ENCODE peak calls at places on chromosomes 3 and 15, in ten cellular contexts. One of them, this sample, is unnamed.

GRCh38 chr3:106945435-106945834 is 431.8 kb upstream of the CCDC54 start:
- DNase-seq in heart left ventricle: no peak
- DNase-seq in adrenal gland: no peak
- DNase-seq in right lobe of liver: no peak
- DNase-seq in uterus: no peak
- DNase-seq in breast epithelium: no peak
- DNase-seq in HCT116: no peak
- DNase-seq in esophagus muscularis mucosa: no peak
- DNase-seq in IMR-90: peak; percentile 20
- DNase-seq in ovary: no peak
- DNase-seq in this sample: no peak

GRCh38 chr3:141271279-141272033 is 39.8 kb downstream of the PXYLP1 start:
- DNase-seq in heart left ventricle: no peak
- DNase-seq in adrenal gland: no peak
- DNase-seq in right lobe of liver: no peak
- DNase-seq in uterus: no peak
- DNase-seq in breast epithelium: no peak
- DNase-seq in HCT116: no peak
- DNase-seq in esophagus muscularis mucosa: no peak
- DNase-seq in IMR-90: no peak
- DNase-seq in ovary: no peak
- DNase-seq in this sample: no peak

GRCh38 chr15:80945605-80946004 is 44.0 kb downstream of the MESD start:
- DNase-seq in heart left ventricle: no peak
- DNase-seq in adrenal gland: no peak
- DNase-seq in right lobe of liver: no peak
- DNase-seq in uterus: peak; percentile 4
- DNase-seq in breast epithelium: no peak
- DNase-seq in HCT116: no peak
- DNase-seq in esophagus muscularis mucosa: no peak
- DNase-seq in IMR-90: no peak
- DNase-seq in ovary: no peak
- DNase-seq in this sample: no peak

GRCh38 chr15:60798821-60799220 is 319.9 kb upstream of the ICE2 start:
- DNase-seq in heart left ventricle: no peak
- DNase-seq in adrenal gland: peak; percentile 82
- DNase-seq in right lobe of liver: no peak
- DNase-seq in uterus: no peak
- DNase-seq in breast epithelium: no peak
- DNase-seq in HCT116: no peak
- DNase-seq in esophagus muscularis mucosa: no peak
- DNase-seq in IMR-90: peak; percentile 79
- DNase-seq in ovary: no peak
- DNase-seq in this sample: no peak

GRCh38 chr15:79208179-79208578 is 74.3 kb upstream of the ANKRD34C start:
- DNase-seq in heart left ventricle: no peak
- DNase-seq in adrenal gland: no peak
- DNase-seq in right lobe of liver: no peak
- DNase-seq in uterus: no peak
- DNase-seq in breast epithelium: no peak
- DNase-seq in HCT116: no peak
- DNase-seq in esophagus muscularis mucosa: no peak
- DNase-seq in IMR-90: no peak
- DNase-seq in ovary: no peak
- DNase-seq in this sample: no peak

GRCh38 chr15:94421711-94422110 is 190.3 kb downstream of the MCTP2 start:
- DNase-seq in heart left ventricle: no peak
- DNase-seq in adrenal gland: no peak
- DNase-seq in right lobe of liver: no peak
- DNase-seq in uterus: no peak
- DNase-seq in breast epithelium: no peak
- DNase-seq in HCT116: no peak
- DNase-seq in esophagus muscularis mucosa: no peak
- DNase-seq in IMR-90: no peak
- DNase-seq in ovary: no peak
- DNase-seq in this sample: no peak

GRCh38 chr3:152257246-152258074 is 11.3 kb upstream of the MBNL1 start:
- DNase-seq in heart left ventricle: no peak
- DNase-seq in adrenal gland: no peak
- DNase-seq in right lobe of liver: no peak
- DNase-seq in uterus: no peak
- DNase-seq in breast epithelium: no peak
- DNase-seq in HCT116: no peak
- DNase-seq in esophagus muscularis mucosa: no peak
- DNase-seq in IMR-90: peak; percentile 49
- DNase-seq in ovary: no peak
- DNase-seq in this sample: no peak

GRCh38 chr15:52281085-52282035 is 14.2 kb downstream of the MYO5C start:
- DNase-seq in heart left ventricle: no peak
- DNase-seq in adrenal gland: no peak
- DNase-seq in right lobe of liver: peak; percentile 85
- DNase-seq in uterus: no peak
- DNase-seq in breast epithelium: no peak
- DNase-seq in HCT116: no peak
- DNase-seq in esophagus muscularis mucosa: no peak
- DNase-seq in IMR-90: no peak
- DNase-seq in ovary: no peak
- DNase-seq in this sample: peak; percentile 86

GRCh38 chr3:133611534-133611933 is 38.0 kb downstream of the CDV3 start:
- DNase-seq in heart left ventricle: no peak
- DNase-seq in adrenal gland: no peak
- DNase-seq in right lobe of liver: no peak
- DNase-seq in uterus: no peak
- DNase-seq in breast epithelium: no peak
- DNase-seq in HCT116: no peak
- DNase-seq in esophagus muscularis mucosa: no peak
- DNase-seq in IMR-90: no peak
- DNase-seq in ovary: no peak
- DNase-seq in this sample: no peak

GRCh38 chr15:50181206-50181982 is 602 bp upstream of the SLC27A2 start:
- DNase-seq in heart left ventricle: no peak
- DNase-seq in adrenal gland: no peak
- DNase-seq in right lobe of liver: peak; percentile 71
- DNase-seq in uterus: no peak
- DNase-seq in breast epithelium: no peak
- DNase-seq in HCT116: no peak
- DNase-seq in esophagus muscularis mucosa: no peak
- DNase-seq in IMR-90: no peak
- DNase-seq in ovary: no peak
- DNase-seq in this sample: peak; percentile 13

GRCh38 chr15:60797444-60798040 is 318.6 kb upstream of the ICE2 start:
- DNase-seq in heart left ventricle: no peak
- DNase-seq in adrenal gland: peak; percentile 33
- DNase-seq in right lobe of liver: no peak
- DNase-seq in uterus: no peak
- DNase-seq in breast epithelium: no peak
- DNase-seq in HCT116: no peak
- DNase-seq in esophagus muscularis mucosa: no peak
- DNase-seq in IMR-90: no peak
- DNase-seq in ovary: no peak
- DNase-seq in this sample: peak; percentile 30

GRCh38 chr15:51714162-51714561 is 23.3 kb downstream of the LYSMD2 start:
- DNase-seq in heart left ventricle: no peak
- DNase-seq in adrenal gland: no peak
- DNase-seq in right lobe of liver: no peak
- DNase-seq in uterus: no peak
- DNase-seq in breast epithelium: no peak
- DNase-seq in HCT116: no peak
- DNase-seq in esophagus muscularis mucosa: no peak
- DNase-seq in IMR-90: no peak
- DNase-seq in ovary: no peak
- DNase-seq in this sample: no peak

GRCh38 chr3:16290007-16290826 is 25.2 kb downstream of the OXNAD1 start:
- DNase-seq in heart left ventricle: peak; percentile 51
- DNase-seq in adrenal gland: peak; percentile 53
- DNase-seq in right lobe of liver: no peak
- DNase-seq in uterus: peak; percentile 45
- DNase-seq in breast epithelium: no peak
- DNase-seq in HCT116: peak; percentile 24
- DNase-seq in esophagus muscularis mucosa: no peak
- DNase-seq in IMR-90: peak; percentile 67
- DNase-seq in ovary: peak; percentile 50
- DNase-seq in this sample: peak; percentile 54

GRCh38 chr3:9698293-9698692 is 5.3 kb upstream of the CPNE9 start:
- DNase-seq in heart left ventricle: no peak
- DNase-seq in adrenal gland: no peak
- DNase-seq in right lobe of liver: no peak
- DNase-seq in uterus: no peak
- DNase-seq in breast epithelium: no peak
- DNase-seq in HCT116: no peak
- DNase-seq in esophagus muscularis mucosa: no peak
- DNase-seq in IMR-90: no peak
- DNase-seq in ovary: no peak
- DNase-seq in this sample: no peak
- TF ChIP-seq POLR2A in heart left ventricle: no peak
- TF ChIP-seq POLR2A in adrenal gland: no peak
- TF ChIP-seq POLR2A in right lobe of liver: no peak
- TF ChIP-seq POLR2A in uterus: no peak
- TF ChIP-seq POLR2A in breast epithelium: no peak
- TF ChIP-seq POLR2A in HCT116: no peak
- TF ChIP-seq POLR2A in esophagus muscularis mucosa: no peak
- TF ChIP-seq POLR2A in IMR-90: no peak
- TF ChIP-seq POLR2A in ovary: no peak
- TF ChIP-seq POLR2A in this sample: no peak

DNA sequence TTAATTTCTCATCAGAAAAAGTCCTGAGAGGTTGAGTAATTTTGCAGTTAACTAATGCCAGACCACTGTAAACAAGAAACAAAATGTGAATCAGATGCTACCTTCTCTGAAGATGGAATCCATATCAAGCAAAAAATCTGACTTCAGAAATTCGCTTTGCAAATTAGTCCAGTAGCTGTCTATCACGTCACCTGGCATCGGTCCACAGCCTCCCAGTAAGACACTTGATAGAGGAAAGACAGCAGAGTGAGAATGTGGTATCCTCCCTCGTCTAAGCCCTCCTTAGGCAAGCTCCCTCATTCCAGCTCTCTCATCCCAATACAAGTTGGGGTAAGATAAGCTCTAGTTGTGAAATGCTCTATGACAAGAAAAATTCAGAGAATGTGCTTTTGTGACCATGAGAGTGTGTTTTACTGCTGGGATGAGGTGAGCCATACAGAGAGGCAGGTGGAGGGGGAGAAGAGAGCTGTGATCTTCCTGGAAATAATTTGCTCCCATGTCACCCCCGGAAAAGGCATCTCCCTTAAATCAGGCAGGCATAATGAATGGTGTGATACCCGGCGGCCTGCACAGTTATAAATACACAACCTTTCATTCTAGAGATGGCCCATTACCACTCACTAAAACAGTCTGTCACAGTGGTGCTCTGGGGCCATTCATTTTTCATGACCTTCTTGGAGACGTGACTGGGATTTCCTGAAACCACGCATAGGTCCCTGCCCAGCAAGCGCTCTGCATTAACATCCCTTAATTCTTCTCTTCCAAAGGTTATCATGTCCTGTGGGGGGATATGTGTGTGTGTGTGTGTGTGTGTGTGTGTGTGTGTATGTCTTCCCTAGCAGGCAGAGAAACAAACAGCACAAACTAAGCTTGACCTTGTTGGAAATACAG is 602.0 kb upstream of the KCNMB2 start:
- DNase-seq in heart left ventricle: no peak
- DNase-seq in adrenal gland: peak; percentile 30
- DNase-seq in right lobe of liver: no peak
- DNase-seq in uterus: no peak
- DNase-seq in breast epithelium: no peak
- DNase-seq in HCT116: no peak
- DNase-seq in esophagus muscularis mucosa: no peak
- DNase-seq in IMR-90: peak; percentile 60
- DNase-seq in ovary: no peak
- DNase-seq in this sample: no peak
- H3K27ac ChIP-seq in heart left ventricle: no peak overlapping the region
- H3K27ac ChIP-seq in adrenal gland: no peak overlapping the region
- H3K27ac ChIP-seq in right lobe of liver: no peak overlapping the region
- H3K27ac ChIP-seq in uterus: no peak overlapping the region
- H3K27ac ChIP-seq in breast epithelium: peak overlapping the region; percentile 10
- H3K27ac ChIP-seq in HCT116: no peak overlapping the region
- H3K27ac ChIP-seq in esophagus muscularis mucosa: no peak overlapping the region
- H3K27ac ChIP-seq in IMR-90: peak overlapping the region; percentile 48
- H3K27ac ChIP-seq in ovary: no peak overlapping the region
- H3K27ac ChIP-seq in this sample: no peak overlapping the region

DNA sequence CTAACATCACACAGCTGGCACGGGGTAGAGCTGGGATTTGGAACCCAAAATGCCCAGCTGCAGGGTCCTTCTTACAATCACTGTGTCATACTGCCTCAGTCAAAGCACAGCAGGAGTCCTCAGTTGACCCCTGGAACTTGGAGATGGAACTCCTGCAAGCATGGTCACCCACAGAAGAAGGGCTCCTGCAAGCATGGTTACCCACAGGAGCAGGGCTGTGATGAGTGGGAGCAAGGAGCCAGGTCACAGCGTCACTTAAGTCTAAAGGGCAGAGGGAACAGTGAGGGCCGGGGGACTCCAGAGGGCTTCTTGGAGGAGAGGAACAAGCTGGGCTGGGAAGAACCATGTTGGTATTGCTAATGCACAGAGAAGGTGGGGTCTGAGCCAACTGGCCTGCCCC is 24.9 kb downstream of the CCDC33 start:
- DNase-seq in heart left ventricle: no peak
- DNase-seq in adrenal gland: no peak
- DNase-seq in right lobe of liver: no peak
- DNase-seq in uterus: no peak
- DNase-seq in breast epithelium: no peak
- DNase-seq in HCT116: no peak
- DNase-seq in esophagus muscularis mucosa: no peak
- DNase-seq in IMR-90: no peak
- DNase-seq in ovary: no peak
- DNase-seq in this sample: no peak
- H3K36me3 ChIP-seq in heart left ventricle: no peaks in the 10 kb centered on the region
- H3K36me3 ChIP-seq in adrenal gland: no peaks in the 10 kb centered on the region
- H3K36me3 ChIP-seq in right lobe of liver: no peaks in the 10 kb centered on the region
- H3K36me3 ChIP-seq in uterus: no peaks in the 10 kb centered on the region
- H3K36me3 ChIP-seq in breast epithelium: no peaks in the 10 kb centered on the region
- H3K36me3 ChIP-seq in HCT116: no peaks in the 10 kb centered on the region
- H3K36me3 ChIP-seq in esophagus muscularis mucosa: no peaks in the 10 kb centered on the region
- H3K36me3 ChIP-seq in IMR-90: no peaks in the 10 kb centered on the region
- H3K36me3 ChIP-seq in ovary: no peaks in the 10 kb centered on the region
- H3K36me3 ChIP-seq in this sample: no peaks in the 10 kb centered on the region

DNA sequence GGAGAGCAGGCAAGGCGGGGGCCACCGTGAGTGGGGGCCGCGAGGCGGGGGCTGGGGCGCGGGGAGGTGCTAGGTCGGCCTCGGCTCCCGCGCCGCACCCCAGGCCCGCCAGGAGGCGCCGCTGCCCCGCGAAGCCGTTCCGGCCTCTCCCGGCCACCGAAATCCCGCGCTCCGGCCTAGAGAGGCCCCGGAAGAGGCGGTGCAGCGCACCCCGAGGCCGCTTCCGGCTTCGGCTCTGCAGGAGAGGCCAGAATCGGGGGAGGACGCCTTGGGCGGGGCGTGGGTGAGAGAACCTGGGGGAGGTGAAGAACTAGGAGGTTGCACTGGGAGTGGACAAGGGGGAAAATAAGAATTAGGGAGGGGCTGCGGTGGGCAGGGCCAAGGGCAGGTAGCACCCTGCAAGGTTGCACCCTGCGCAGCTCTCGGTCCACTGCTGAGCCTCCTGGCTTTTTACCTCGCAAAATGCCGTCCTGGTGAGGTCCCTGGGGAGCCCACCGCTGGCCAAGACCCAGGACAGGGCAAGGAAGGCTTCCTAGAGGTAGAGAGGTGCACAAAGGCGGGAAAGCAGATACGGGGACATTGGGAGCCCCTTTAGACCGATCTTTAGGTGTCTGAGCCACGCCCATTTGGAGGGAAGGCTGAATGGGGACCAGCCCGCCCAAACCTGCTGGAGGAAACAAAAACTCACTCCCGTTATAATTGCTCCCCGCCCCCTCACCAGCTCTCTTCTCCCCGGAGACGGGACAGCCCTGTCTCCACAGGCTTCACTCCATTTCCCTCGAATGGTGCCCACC is 8.4 kb upstream of the GNAI2 start:
- DNase-seq in heart left ventricle: peak; percentile 92
- DNase-seq in adrenal gland: peak; percentile 89
- DNase-seq in right lobe of liver: peak; percentile 95
- DNase-seq in uterus: peak; percentile 93
- DNase-seq in breast epithelium: peak; percentile 94
- DNase-seq in HCT116: peak; percentile 95
- DNase-seq in esophagus muscularis mucosa: peak; percentile 95
- DNase-seq in IMR-90: peak; percentile 80
- DNase-seq in ovary: peak; percentile 93
- DNase-seq in this sample: peak; percentile 95
- TF ChIP-seq POLR2A in heart left ventricle: peak; percentile 45
- TF ChIP-seq POLR2A in adrenal gland: peak; percentile 25
- TF ChIP-seq POLR2A in right lobe of liver: no peak
- TF ChIP-seq POLR2A in uterus: peak; percentile 51
- TF ChIP-seq POLR2A in breast epithelium: no peak
- TF ChIP-seq POLR2A in HCT116: peak; percentile 62
- TF ChIP-seq POLR2A in esophagus muscularis mucosa: no peak
- TF ChIP-seq POLR2A in IMR-90: peak; percentile 47
- TF ChIP-seq POLR2A in ovary: no peak
- TF ChIP-seq POLR2A in this sample: no peak